ENCODE peak calls at places on chromosomes 16 and 17, in five cellular contexts. I is psoas muscle, D is lung, S is ovary, F is heart right ventricle. U is an unnamed sample. For H3K4me1, the result is how much of the 10 kb centered on the place peaks cover.

GRCh38 chr17:78272181-78272913 is 40.9 kb downstream of the TMEM235 start:
- DNase-seq in S (peak), F (no peak), I (no peak), D (peak), U (no peak)

GRCh38 chr17:58081641-58082340 is 1.4 kb upstream of the DYNLL2 start:
- DNase-seq in D (peak), S (no peak), F (no peak), I (no peak), U (no peak)

GRCh38 chr16:56310685-56311084 is 114.7 kb downstream of the AMFR start:
- DNase-seq in S (no peak), F (no peak), I (no peak), D (no peak), U (no peak)

GRCh38 chr17:73311428-73311780 is 397 bp downstream of the CDC42EP4 start:
- DNase-seq in D (no peak), I (peak), F (peak), S (peak), U (no peak)

GRCh38 chr16:35713762-35714650 is 2254.6 kb downstream of the TP53TG3F start:
- DNase-seq in I (no peak), F (no peak), S (no peak), D (peak), U (no peak)

GRCh38 chr17:72640415-72641165 is 451.9 kb downstream of the SLC39A11 start:
- DNase-seq in D (no peak), F (no peak), S (no peak), I (no peak), U (no peak)

GRCh38 chr16:1158456-1159324 is 5.8 kb downstream of the CACNA1H start:
- DNase-seq in F (peak), S (peak), D (no peak), I (peak), U (no peak)

GRCh38 chr17:2347805-2348685 is 10.7 kb downstream of the SGSM2 start:
- DNase-seq in F (no peak), I (peak), D (no peak), S (no peak), U (peak)

GRCh38 chr16:69444873-69445517 is 20.6 kb downstream of the CYB5B start:
- DNase-seq in F (no peak), D (no peak), S (no peak), I (no peak), U (no peak)

GRCh38 chr17:34283571-34283970 is 2.0 kb upstream of the CCL11 start:
- DNase-seq in D (no peak), I (no peak), S (no peak), F (no peak), U (no peak)

GRCh38 chr16:86396318-86396882 is 113.9 kb upstream of the FOXF1 start:
- DNase-seq in I (no peak), S (no peak), F (no peak), D (no peak), U (peak)

GRCh38 chr16:86195863-86196630 is 297.1 kb downstream of the IRF8 start:
- DNase-seq in S (no peak), I (no peak), F (no peak), D (no peak), U (no peak)

GRCh38 chr16:68658258-68658973 is 13.3 kb downstream of the CDH3 start:
- DNase-seq in I (no peak), D (peak), S (peak), F (no peak), U (no peak)

GRCh38 chr16:69088684-69089083 is 16.8 kb upstream of the HAS3 start:
- DNase-seq in S (no peak), I (no peak), F (no peak), D (no peak), U (no peak)

GRCh38 chr17:77857306-77857555 is 101.3 kb upstream of the TNRC6C start:
- DNase-seq in I (no peak), S (no peak), F (no peak), D (no peak), U (no peak)

GRCh38 chr17:81514485-81514734 is 1.8 kb upstream of the ACTG1 start:
- DNase-seq in S (no peak), F (no peak), D (no peak), I (no peak), U (no peak)

GRCh38 chr16:46929378-46930332 is 43.8 kb downstream of the DNAJA2 start:
- DNase-seq in F (peak), S (peak), D (peak), I (peak), U (peak)

GRCh38 chr16:84020353-84020752 is 22.2 kb downstream of the SLC38A8 start:
- DNase-seq in I (no peak), D (no peak), S (no peak), F (peak), U (no peak)

DNA sequence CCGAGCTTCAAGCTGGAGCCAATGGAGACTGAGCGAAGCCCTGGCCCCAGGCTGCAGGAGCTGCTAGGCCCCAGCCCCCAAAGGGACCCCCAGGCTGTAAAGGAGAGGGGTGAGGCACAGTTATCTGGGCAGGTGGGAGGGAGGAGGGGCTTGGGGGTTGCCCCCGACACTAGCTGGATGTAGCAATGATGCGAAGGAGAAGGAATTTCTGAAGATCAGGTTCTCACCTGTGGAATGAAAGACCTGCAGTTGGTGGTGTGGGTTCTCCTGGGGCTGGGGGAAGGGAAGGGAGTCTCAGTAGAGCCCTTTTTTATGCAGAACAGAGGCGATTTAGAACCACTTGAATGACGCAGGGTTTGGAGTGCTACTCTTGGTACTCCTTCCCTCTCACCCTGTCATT is 1.8 kb downstream of the ZNF263 start:
- DNase-seq in F (no peak), S (no peak), D (no peak), I (no peak), U (no peak)
- H3K4me3 ChIP-seq in F (no peak), S (no peak), D (no peak), I (peak), U (peak)

GRCh38 chr16:87780385-87780989 is 14.7 kb upstream of the KLHDC4 start:
- DNase-seq in S (no peak), I (no peak), F (no peak), D (peak), U (no peak)
- TF ChIP-seq CTCF in S (no peak), I (no peak), F (no peak), D (no peak), U (no peak)

GRCh38 chr17:59620518-59621259 is 994 bp downstream of the CLTC start:
- DNase-seq in I (no peak), F (peak), D (peak), S (peak), U (peak)

GRCh38 chr17:59619313-59620063 is at the start of gene CLTC:
- DNase-seq in D (peak), S (peak), F (peak), I (peak), U (peak)

GRCh38 chr17:59621771-59622170 is 2.1 kb downstream of the CLTC start:
- DNase-seq in D (no peak), I (no peak), F (no peak), S (no peak), U (no peak)

GRCh38 chr17:59618894-59619312 is 792 bp upstream of the CLTC start:
- DNase-seq in I (no peak), D (no peak), S (peak), F (no peak), U (no peak)

GRCh38 chr17:59620064-59620359 is 317 bp downstream of the CLTC start:
- DNase-seq in F (no peak), I (no peak), S (no peak), D (no peak), U (no peak)
- H3K4me1 ChIP-seq in F (half or more), I (under half), S (under half), D (under half), U (under half)

DNA sequence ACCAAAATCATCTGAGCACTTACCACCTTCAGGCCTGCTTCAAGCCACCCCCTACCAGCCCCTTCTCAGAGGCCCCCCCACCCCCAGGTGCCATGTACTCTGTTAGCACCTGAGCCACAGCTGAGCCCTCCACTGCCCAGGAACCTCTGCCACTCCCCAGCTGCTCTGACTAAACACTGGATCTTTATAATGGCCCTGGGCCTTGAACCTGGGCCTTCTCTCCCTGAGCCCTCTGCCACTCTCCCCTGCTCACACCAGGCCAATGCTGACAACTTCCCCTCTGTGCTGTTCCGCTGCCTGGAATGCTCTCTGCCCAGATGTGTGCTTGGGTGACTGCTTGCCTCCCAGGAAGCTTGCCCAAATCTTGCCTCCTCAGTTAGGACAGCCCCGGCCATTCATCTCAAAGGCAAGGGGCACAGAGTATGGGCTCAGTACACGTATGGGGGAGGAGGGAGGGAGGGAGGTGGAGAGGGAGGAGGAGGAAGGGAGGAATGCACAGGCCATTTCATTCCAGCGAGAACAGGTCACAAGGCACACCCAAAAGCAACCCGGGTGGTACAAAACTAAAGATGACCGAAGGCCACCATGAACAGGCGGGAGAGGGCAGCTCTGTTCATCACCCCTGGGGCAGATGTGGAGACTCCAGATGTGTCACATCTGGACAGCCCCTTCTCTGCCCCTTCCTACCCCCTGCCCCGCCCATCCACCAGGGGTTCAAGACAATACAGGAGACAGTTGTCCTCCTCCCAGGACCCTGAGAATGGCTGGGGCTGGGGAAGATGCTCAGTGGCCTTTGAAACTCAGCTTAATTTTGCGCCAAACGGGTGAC is 15.3 kb upstream of the TNFRSF13B start:
- DNase-seq in I (no peak), S (no peak), F (no peak), D (no peak), U (no peak)
- H3K4me3 ChIP-seq in I (no peak), S (no peak), F (no peak), D (no peak), U (no peak)

DNA sequence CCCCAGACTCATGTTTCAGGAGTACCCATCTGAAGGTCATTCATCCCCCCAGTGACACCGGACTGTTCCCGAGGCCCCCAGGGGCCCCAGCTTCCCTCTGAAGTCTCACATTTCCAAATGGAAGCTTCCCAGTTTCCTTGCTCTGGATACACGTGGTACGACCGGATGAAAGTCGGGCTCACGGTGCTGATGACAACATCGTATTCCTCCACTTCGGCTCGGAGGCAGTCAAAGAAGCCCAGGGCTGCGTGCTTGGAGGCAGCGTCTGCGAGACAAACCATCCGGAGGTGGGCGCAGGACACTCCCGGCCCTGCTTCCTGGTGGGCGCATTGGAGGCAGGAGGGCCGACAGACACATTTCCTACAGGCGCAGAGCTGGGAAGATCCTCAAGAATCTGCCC is 18.7 kb downstream of the DHRS7C start:
- DNase-seq in I (no peak), D (no peak), F (no peak), S (no peak), U (no peak)
- TF ChIP-seq CTCF in I (no peak), D (no peak), F (no peak), S (no peak), U (no peak)

GRCh38 chr16:73067671-73068545 is 20.0 kb upstream of the ZFHX3 start:
- DNase-seq in D (no peak), I (no peak), F (no peak), S (no peak), U (no peak)

GRCh38 chr16:73065617-73066313 is 17.8 kb upstream of the ZFHX3 start:
- DNase-seq in F (peak), D (no peak), I (peak), S (no peak), U (no peak)

GRCh38 chr16:73066321-73066926 is 18.5 kb upstream of the ZFHX3 start:
- DNase-seq in I (no peak), S (no peak), D (no peak), F (no peak), U (no peak)

GRCh38 chr16:73068546-73069401 is 20.8 kb upstream of the ZFHX3 start:
- DNase-seq in D (peak), I (peak), S (no peak), F (peak), U (peak)

GRCh38 chr16:73066927-73067670 is 19.2 kb upstream of the ZFHX3 start:
- DNase-seq in D (no peak), F (no peak), I (no peak), S (no peak), U (no peak)
- H3K4me1 ChIP-seq in D (under half), F (half or more), I (under half), S (under half), U (under half)

U was measured in BE2C.